ENCODE peak calls at places on chromosomes 13 and 19, in four cellular contexts. T, U, M and J are unnamed samples.

GRCh38 chr13:29457299-29457698 is 138.2 kb downstream of the SLC7A1 start:
- DNase-seq in T (no peak), M (no peak), U (no peak), J (no peak)

GRCh38 chr13:23918208-23918607 is 20.9 kb upstream of the C1QTNF9B start:
- DNase-seq in U (no peak), M (no peak), T (no peak), J (no peak)

GRCh38 chr13:97434417-97435296 is 688 bp downstream of the RAP2A start:
- DNase-seq in M (no peak), U (no peak), T (no peak), J (peak; percentile 45)

GRCh38 chr13:50580684-50581305 is 262.7 kb downstream of the DLEU7 start:
- DNase-seq in M (no peak), U (no peak), T (no peak), J (no peak)

GRCh38 chr13:91142572-91142971 is 204.9 kb upstream of the MIR17HG start:
- DNase-seq in M (no peak), U (no peak), T (no peak), J (no peak)

GRCh38 chr19:36686365-36687213 is 823 bp upstream of the ZNF567 start:
- DNase-seq in T (no peak), U (no peak), M (no peak), J (peak; percentile 40)

GRCh38 chr13:25232937-25233515 is 54.3 kb downstream of the MTMR6 start:
- DNase-seq in T (no peak), U (no peak), M (peak; percentile 32), J (peak; percentile 52)

GRCh38 chr19:16891696-16892382 is 3.0 kb downstream of the F2RL3 start:
- DNase-seq in T (no peak), U (no peak), M (no peak), J (no peak)

GRCh38 chr19:18651300-18651699 is 14.5 kb downstream of the KLHL26 start:
- DNase-seq in M (no peak), U (no peak), T (no peak), J (no peak)

GRCh38 chr13:50646070-50646469 is 197.4 kb downstream of the DLEU7 start:
- DNase-seq in M (no peak), U (no peak), T (no peak), J (no peak)

GRCh38 chr19:10141973-10142372 is 22.3 kb upstream of the EIF3G start:
- DNase-seq in T (no peak), U (no peak), M (no peak), J (no peak)

GRCh38 chr13:36519432-36519831 is 87.1 kb downstream of the CCNA1 start:
- DNase-seq in T (no peak), U (no peak), M (no peak), J (no peak)

GRCh38 chr19:29967623-29968022 is 25.6 kb downstream of the URI1 start:
- DNase-seq in M (peak; percentile 93), T (no peak), U (no peak), J (peak; percentile 81)

GRCh38 chr19:28009696-28010095 is 1203.3 kb downstream of the UQCRFS1 start:
- DNase-seq in T (no peak), M (no peak), U (no peak), J (no peak)

GRCh38 chr13:112325941-112326645 is 50.1 kb upstream of the SPACA7 start:
- DNase-seq in M (no peak), U (no peak), T (no peak), J (no peak)

GRCh38 chr19:12801466-12802266 is at the start of the genes PRDX2 and THSD8:
- DNase-seq in M (peak; percentile 36), T (no peak), U (peak; percentile 85), J (peak; percentile 19)

GRCh38 chr13:48278806-48279205 is 24.7 kb upstream of the RB1 start:
- DNase-seq in U (no peak), M (no peak), T (no peak), J (no peak)

GRCh38 chr19:36210497-36210896 is 4.0 kb downstream of the ZNF565 start:
- DNase-seq in T (no peak), U (no peak), M (no peak), J (no peak)

GRCh38 chr19:23799321-23799720 is 40.6 kb upstream of the ZNF681 start:
- DNase-seq in M (no peak), T (no peak), U (peak; percentile 79), J (no peak)

GRCh38 chr19:58037927-58038687 is 4.3 kb downstream of the ZSCAN1 start:
- DNase-seq in T (no peak), U (no peak), M (no peak), J (no peak)